ENCODE peak calls at places on chromosomes 12 and 14, in ten cellular contexts. D is sigmoid colon, A is SK-MEL-5, N is tibial nerve, K is stromal cell of bone marrow, Z is endothelial cell, E is activated gamma-delta T cell, L is neural crest cell, J is NAMALWA, Y is NCI-H345. B is an unnamed sample.

GRCh38 chr12:112018571-112019237 is 5.5 kb downstream of the ERP29 start:
- DNase-seq in N (no peak), Z (no peak), Y (no peak), K (peak), L (no peak), E (no peak), A (no peak), D (no peak), J (no peak), B (no peak)

GRCh38 chr12:86697916-86698315 is 441.7 kb upstream of the MGAT4C start:
- DNase-seq in Y (no peak), E (no peak), Z (no peak), L (no peak), A (no peak), D (no peak), J (no peak), N (no peak), K (no peak), B (no peak)

GRCh38 chr12:79569679-79570078 is 121.1 kb downstream of the PAWR start:
- DNase-seq in L (no peak), K (no peak), Z (no peak), Y (no peak), E (no peak), A (no peak), D (no peak), J (no peak), N (no peak), B (no peak)

GRCh38 chr14:59406454-59407245 is 58.5 kb downstream of the GPR135 start:
- DNase-seq in Z (no peak), D (no peak), Y (no peak), K (no peak), L (no peak), A (no peak), N (no peak), E (no peak), J (no peak), B (no peak)

GRCh38 chr12:6276936-6277615 is 33.4 kb upstream of the PLEKHG6 start:
- DNase-seq in N (no peak), A (peak), E (no peak), K (no peak), L (no peak), Z (no peak), Y (no peak), D (peak), J (no peak), B (no peak)

GRCh38 chr12:99381992-99382391 is 265.6 kb upstream of the GARIN6 start:
- DNase-seq in Z (no peak), L (no peak), Y (no peak), D (no peak), E (no peak), N (no peak), K (no peak), A (no peak), J (no peak), B (no peak)

GRCh38 chr14:105475269-105475915 is 771 bp downstream of the CRIP2 start:
- DNase-seq in D (no peak), A (no peak), Y (peak), L (no peak), Z (peak), N (no peak), J (no peak), E (no peak), K (no peak), B (no peak)

GRCh38 chr14:72755766-72756165 is 138.1 kb downstream of the DPF3 start:
- DNase-seq in N (no peak), D (no peak), A (no peak), J (no peak), Y (no peak), K (no peak), Z (no peak), E (no peak), L (no peak), B (no peak)

GRCh38 chr12:106582661-106583577 is at the start of gene RFX4:
- DNase-seq in E (no peak), D (no peak), K (no peak), A (no peak), Z (no peak), J (no peak), N (no peak), Y (no peak), L (peak), B (no peak)

GRCh38 chr12:111076611-111077451 is 156.5 kb upstream of the MYL2 start:
- DNase-seq in N (no peak), A (no peak), Z (no peak), K (no peak), Y (no peak), D (no peak), L (no peak), J (no peak), E (no peak), B (peak)

B was measured in glutamatergic neuron.